ENCODE peak calls at places on chromosomes 13 and 19, in four cellular contexts. I, C, A and R are unnamed samples.

GRCh38 chr19:17579523-17580244 is 24.2 kb downstream of the COLGALT1 start:
- DNase-seq in A (peak), C (peak), I (peak), R (no peak)

GRCh38 chr13:25966086-25966485 is 85.7 kb downstream of the SHISA2 start:
- DNase-seq in I (no peak), A (no peak), C (no peak), R (no peak)

GRCh38 chr13:48571121-48571901 is 38.4 kb upstream of the RCBTB2 start:
- DNase-seq in C (peak), I (peak), A (peak), R (peak)

GRCh38 chr13:66312312-66313087 is 917.6 kb downstream of the PCDH9 start:
- DNase-seq in C (peak), I (peak), A (peak), R (no peak)

GRCh38 chr13:40986328-40986856 is 32.7 kb downstream of the ELF1 start:
- DNase-seq in A (peak), C (no peak), I (no peak), R (no peak)

GRCh38 chr19:14410054-14410774 is 8.9 kb downstream of the DDX39A start:
- DNase-seq in C (no peak), I (no peak), A (no peak), R (no peak)

GRCh38 chr13:102035969-102036368 is 365.9 kb downstream of the FGF14 start:
- DNase-seq in I (no peak), C (no peak), A (no peak), R (no peak)

GRCh38 chr19:33529094-33529676 is 7.6 kb upstream of the PEPD start:
- DNase-seq in C (no peak), I (no peak), A (no peak), R (no peak)

GRCh38 chr19:53091413-53091812 is 11.8 kb downstream of the ZNF160 start:
- DNase-seq in C (no peak), I (no peak), A (no peak), R (no peak)

GRCh38 chr13:91112878-91113277 is 234.6 kb upstream of the MIR17HG start:
- DNase-seq in A (no peak), C (no peak), I (no peak), R (no peak)

GRCh38 chr19:11578342-11579142 is 1.1 kb upstream of the ACP5 start:
- DNase-seq in C (peak), I (peak), A (no peak), R (no peak)
- H3K4me3 ChIP-seq in C (no peak), I (peak), A (no peak), R (no peak)

GRCh38 chr19:45421953-45422498 is 1.7 kb downstream of the ERCC1 start:
- DNase-seq in C (no peak), I (no peak), A (no peak), R (no peak)
- H3K4me3 ChIP-seq in C (no peak), I (no peak), A (peak), R (peak)

GRCh38 chr19:47601180-47601904 is 7.6 kb upstream of the BICRA start:
- DNase-seq in A (no peak), I (no peak), C (no peak), R (no peak)

GRCh38 chr19:47600246-47601179 is 8.4 kb upstream of the BICRA start:
- DNase-seq in C (peak), I (peak), A (peak), R (peak)

GRCh38 chr19:47593860-47594259 is 15.1 kb upstream of the BICRA start:
- DNase-seq in A (no peak), I (no peak), C (no peak), R (no peak)

GRCh38 chr19:47595937-47596336 is 13.0 kb upstream of the BICRA start:
- DNase-seq in C (no peak), A (peak), I (no peak), R (no peak)

GRCh38 chr19:47598407-47599349 is 10.3 kb upstream of the BICRA start:
- DNase-seq in A (peak), C (peak), I (peak), R (peak)
- H3K4me3 ChIP-seq in A (peak), C (peak), I (peak), R (peak)

GRCh38 chr19:39514840-39515550 is at the start of gene SELENOV:
- DNase-seq in A (no peak), C (peak), I (peak), R (no peak)
- H3K4me3 ChIP-seq in A (no peak), C (no peak), I (peak), R (no peak)

DNA sequence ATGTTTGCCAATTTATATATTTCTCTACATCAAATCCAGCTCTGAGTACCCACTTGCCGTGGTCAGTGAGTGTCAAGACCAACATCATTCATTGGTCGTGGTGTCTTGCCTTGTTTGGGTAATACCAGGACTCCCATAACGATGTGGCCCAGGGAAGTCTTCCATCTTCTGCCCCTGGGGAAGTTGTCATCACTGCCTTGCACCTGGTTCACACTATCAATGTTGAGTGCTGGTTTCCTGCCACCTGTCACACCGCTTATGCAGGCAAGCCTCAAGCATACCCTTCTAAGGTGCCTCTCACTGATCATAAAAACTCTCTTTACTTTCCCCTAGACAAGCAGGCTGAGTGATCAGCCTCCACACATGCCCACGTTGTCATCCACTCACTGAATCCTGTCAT is 382.4 kb downstream of the KCTD12 start:
- DNase-seq in C (no peak), A (no peak), I (no peak), R (no peak)
- H3K4me3 ChIP-seq in C (no peak), A (no peak), I (no peak), R (no peak)

DNA sequence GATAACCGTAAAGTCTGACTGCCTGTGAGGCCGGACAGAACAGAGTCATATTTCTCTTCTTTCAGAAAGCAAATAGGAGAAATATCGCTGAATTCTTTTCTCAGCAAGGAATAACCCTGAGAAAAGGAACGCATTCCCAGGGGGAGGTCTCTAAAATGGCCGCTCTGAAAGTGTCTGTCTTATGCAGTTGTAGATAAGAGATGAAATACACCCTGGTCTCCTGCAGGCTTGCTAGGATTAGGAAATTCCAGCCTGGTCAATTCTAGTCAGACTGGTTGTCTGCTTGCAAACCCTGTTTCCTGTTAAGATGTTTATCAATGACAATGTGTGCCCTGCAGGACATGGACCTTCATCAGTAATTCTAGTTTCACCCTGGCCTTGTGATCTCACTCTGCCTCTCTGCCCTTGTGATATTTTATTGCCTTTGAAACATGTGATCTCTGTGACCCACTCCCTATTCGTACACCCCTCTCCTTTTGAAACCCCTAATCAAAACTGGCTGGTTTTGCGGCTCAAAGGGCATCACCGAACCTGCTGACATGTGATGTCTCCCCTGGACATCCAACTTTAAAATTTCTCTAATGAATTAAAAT is 934.8 kb upstream of the SPRY2 start:
- DNase-seq in I (no peak), C (no peak), A (no peak), R (no peak)
- H3K4me3 ChIP-seq in I (no peak), C (no peak), A (no peak), R (no peak)

GRCh38 chr13:114236224-114236623 is 1.5 kb downstream of the CDC16 start:
- DNase-seq in A (no peak), C (no peak), I (no peak), R (no peak)
- H3K4me3 ChIP-seq in A (peak), C (peak), I (no peak), R (peak)

GRCh38 chr13:52737900-52738299 is 1.7 kb downstream of the CNMD start:
- DNase-seq in I (no peak), C (no peak), A (no peak), R (no peak)

GRCh38 chr13:52737451-52737850 is 2.2 kb downstream of the CNMD start:
- DNase-seq in C (no peak), A (no peak), I (no peak), R (no peak)

GRCh38 chr13:52739468-52740071 is at the start of gene CNMD:
- DNase-seq in C (no peak), A (no peak), I (no peak), R (no peak)

GRCh38 chr13:52736891-52737290 is 2.7 kb downstream of the CNMD start:
- DNase-seq in I (no peak), A (no peak), C (no peak), R (no peak)

DNA sequence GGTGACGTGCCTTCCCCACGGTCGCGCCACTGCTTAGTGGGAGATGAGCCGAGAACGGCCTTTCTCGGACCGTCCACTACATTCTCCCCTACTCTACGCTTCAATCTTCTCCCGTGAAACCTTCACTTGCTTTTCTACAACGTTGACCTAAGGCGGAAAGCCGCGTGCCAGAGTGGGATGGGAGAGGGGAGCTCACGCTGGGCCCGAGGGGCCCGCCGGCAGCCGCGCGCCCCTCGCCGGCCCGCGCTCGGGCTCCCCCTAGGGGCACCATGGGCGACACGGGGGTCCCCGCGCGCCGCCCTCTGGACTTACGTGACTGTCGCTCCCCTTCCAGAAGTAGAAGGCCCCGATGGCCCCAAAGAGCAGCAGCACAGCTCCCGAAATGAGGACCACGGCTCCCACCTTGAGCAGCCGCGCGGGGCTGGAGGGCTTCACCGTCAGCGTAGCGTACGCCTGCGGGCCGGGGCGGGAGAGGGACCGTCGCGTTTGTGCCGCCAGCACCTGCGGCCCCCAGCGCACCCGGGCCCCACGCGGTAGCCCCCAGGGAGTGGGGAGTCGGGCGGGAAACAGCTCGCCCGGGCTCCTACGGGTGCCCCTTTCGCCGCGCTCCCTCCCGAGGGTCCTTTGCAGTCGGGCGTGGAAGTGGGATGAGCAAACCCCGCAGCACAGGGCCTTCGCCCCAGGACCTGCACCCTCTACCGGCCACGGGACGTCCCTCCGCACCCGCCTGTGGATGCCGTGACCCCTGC is 727 bp downstream of the CNMD start:
- DNase-seq in C (peak), A (no peak), I (no peak), R (no peak)
- H3K4me3 ChIP-seq in C (peak), A (no peak), I (no peak), R (no peak)

DNA sequence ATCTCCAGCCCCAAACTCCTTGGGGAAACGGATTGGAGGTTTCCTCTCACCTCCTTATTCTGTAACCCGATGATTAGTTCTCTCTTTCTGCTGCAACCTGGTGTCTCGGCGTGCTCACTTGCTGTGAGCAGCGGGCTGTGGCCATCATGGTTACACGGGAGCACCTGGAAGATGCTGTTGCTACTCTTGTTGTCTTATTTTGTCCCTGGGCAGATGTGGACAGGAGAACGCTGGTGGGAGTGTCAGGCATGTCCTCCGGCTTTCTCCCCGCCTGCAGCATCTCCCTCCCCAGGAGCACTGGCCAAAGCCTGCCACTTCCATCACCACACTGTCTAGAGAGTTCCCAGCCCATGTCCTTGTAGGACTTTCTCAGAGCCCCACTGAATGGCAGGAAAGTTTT is 211.8 kb upstream of the ZNF536 start:
- DNase-seq in C (no peak), I (no peak), A (no peak), R (no peak)
- H3K4me3 ChIP-seq in C (no peak), I (no peak), A (no peak), R (no peak)